ENCODE peak calls at places on chromosomes 11 and 22, in eight cellular contexts. P, M, I, K, H, Y, T and J are unnamed samples.
A peak's percentile ranks its signal among the peaks of the same experiment; 100 is the strongest.

GRCh38 chr11:98107736-98108135 is 913.0 kb upstream of the CNTN5 start:
- DNase-seq in P (no peak), M (no peak), I (peak; percentile 20), K (no peak), H (no peak), Y (no peak), T (no peak), J (no peak)

GRCh38 chr22:49930596-49931412 is 12.4 kb downstream of the CRELD2 start:
- DNase-seq in P (no peak), M (peak; percentile 73), I (peak; percentile 83), K (peak; percentile 54), H (no peak), Y (peak; percentile 33), T (no peak), J (peak; percentile 84)

GRCh38 chr11:41989800-41990380 is 530.4 kb upstream of the LRRC4C start:
- DNase-seq in P (no peak), M (no peak), I (no peak), K (no peak), H (no peak), Y (no peak), T (no peak), J (no peak)

GRCh38 chr11:8706673-8707432 is 24.3 kb downstream of the RPL27A start:
- DNase-seq in P (no peak), M (no peak), I (no peak), K (no peak), H (no peak), Y (no peak), T (no peak), J (no peak)

GRCh38 chr22:29044657-29045176 is 16.9 kb downstream of the C22orf31 start:
- DNase-seq in P (no peak), M (no peak), I (no peak), K (no peak), H (no peak), Y (peak; percentile 67), T (no peak), J (no peak)

GRCh38 chr11:18001191-18001590 is 11.7 kb downstream of the SERGEF start:
- DNase-seq in P (no peak), M (no peak), I (no peak), K (no peak), H (no peak), Y (no peak), T (no peak), J (no peak)

GRCh38 chr22:21098099-21098671 is 52.4 kb downstream of the LRRC74B start:
- DNase-seq in P (no peak), M (no peak), I (no peak), K (no peak), H (no peak), Y (no peak), T (no peak), J (peak; percentile 11)

GRCh38 chr11:92596596-92597317 is 372.1 kb downstream of the FAT3 start:
- DNase-seq in P (no peak), M (no peak), I (no peak), K (no peak), H (no peak), Y (peak; percentile 24), T (no peak), J (no peak)

GRCh38 chr22:44403166-44403565 is 90.4 kb upstream of the SHISAL1 start:
- DNase-seq in P (no peak), M (peak; percentile 24), I (no peak), K (no peak), H (no peak), Y (no peak), T (no peak), J (no peak)

GRCh38 chr22:26045051-26045450 is 124.2 kb upstream of the SEZ6L start:
- DNase-seq in P (no peak), M (no peak), I (no peak), K (no peak), H (no peak), Y (no peak), T (no peak), J (no peak)

GRCh38 chr11:16799890-16800289 is 61.4 kb downstream of the C11orf58 start:
- DNase-seq in P (no peak), M (no peak), I (no peak), K (no peak), H (no peak), Y (no peak), T (no peak), J (no peak)

GRCh38 chr11:111922803-111923202 is 4.1 kb downstream of the C11orf52 start:
- DNase-seq in P (no peak), M (no peak), I (peak; percentile 84), K (no peak), H (no peak), Y (peak; percentile 92), T (no peak), J (peak; percentile 78)

GRCh38 chr11:125170406-125171031 is 6.0 kb downstream of the PKNOX2 start:
- DNase-seq in P (no peak), M (peak; percentile 73), I (peak; percentile 80), K (no peak), H (no peak), Y (peak; percentile 69), T (no peak), J (no peak)

GRCh38 chr11:71184421-71185210 is 67.8 kb downstream of the SHANK2 start:
- DNase-seq in P (no peak), M (no peak), I (no peak), K (no peak), H (no peak), Y (no peak), T (no peak), J (no peak)

GRCh38 chr11:47856186-47856585 is 8.0 kb upstream of the NUP160 start:
- DNase-seq in P (no peak), M (no peak), I (no peak), K (no peak), H (no peak), Y (no peak), T (no peak), J (no peak)

GRCh38 chr11:106961048-106961447 is 57.2 kb downstream of the GUCY1A2 start:
- DNase-seq in P (no peak), M (no peak), I (no peak), K (no peak), H (no peak), Y (no peak), T (no peak), J (no peak)

GRCh38 chr11:789951-790350 is at the start of gene CEND1:
- DNase-seq in P (peak; percentile 75), M (peak; percentile 94), I (no peak), K (peak; percentile 47), H (peak; percentile 44), Y (no peak), T (no peak), J (no peak)